ENCODE peak calls at places on chromosomes 2 and 18, in six cellular contexts. T is NB4, F is HepG2, L is K562, Q is GM12878, Y is endothelial cell of umbilical vein. S is an unnamed sample.

GRCh38 chr2:9440058-9440727 is 16.7 kb downstream of the CPSF3 start:
- DNase-seq in T (no peak), F (no peak), L (no peak), Q (no peak), Y (no peak), S (no peak)

GRCh38 chr2:213723707-213724106 is 439.4 kb downstream of the SPAG16 start:
- DNase-seq in T (peak; percentile 5), F (no peak), L (no peak), Q (no peak), Y (no peak), S (no peak)

GRCh38 chr2:145654746-145655145 is 1134.8 kb upstream of the ZEB2 start:
- DNase-seq in T (no peak), F (no peak), L (no peak), Q (no peak), Y (no peak), S (no peak)

GRCh38 chr2:137729305-137729704 is 235.0 kb upstream of the HNMT start:
- DNase-seq in T (no peak), F (no peak), L (no peak), Q (no peak), Y (no peak), S (no peak)

GRCh38 chr2:112048887-112049286 is 6.2 kb upstream of the TMEM87B start:
- DNase-seq in T (peak; percentile 78), F (peak; percentile 71), L (peak; percentile 45), Q (no peak), Y (peak; percentile 84), S (peak; percentile 65)

GRCh38 chr2:145190031-145190703 is 670.2 kb upstream of the ZEB2 start:
- DNase-seq in T (peak; percentile 31), F (no peak), L (no peak), Q (no peak), Y (peak; percentile 31), S (no peak)

GRCh38 chr2:170324640-170325046 is 146.7 kb downstream of the MYO3B start:
- DNase-seq in T (peak; percentile 63), F (peak; percentile 51), L (peak; percentile 70), Q (no peak), Y (peak; percentile 40), S (peak; percentile 9)

GRCh38 chr2:236250286-236250685 is 13.9 kb downstream of the ASB18 start:
- DNase-seq in T (no peak), F (peak; percentile 21), L (no peak), Q (no peak), Y (no peak), S (no peak)

GRCh38 chr2:71466301-71467179 is 13.2 kb downstream of the DYSF start:
- DNase-seq in T (peak; percentile 47), F (no peak), L (no peak), Q (no peak), Y (peak; percentile 52), S (peak; percentile 46)

GRCh38 chr2:95025406-95026319 is at the start of gene MAL:
- DNase-seq in T (no peak), F (no peak), L (no peak), Q (no peak), Y (no peak), S (peak; percentile 41)

GRCh38 chr18:24628360-24628759 is 167.9 kb downstream of the HRH4 start:
- DNase-seq in T (no peak), F (no peak), L (no peak), Q (no peak), Y (no peak), S (no peak)

GRCh38 chr2:78304678-78305077 is 720.8 kb upstream of the REG3G start:
- DNase-seq in T (no peak), F (peak; percentile 9), L (no peak), Q (no peak), Y (no peak), S (no peak)

GRCh38 chr18:55346961-55347740 is 240.8 kb downstream of the TCF4 start:
- DNase-seq in T (no peak), F (no peak), L (no peak), Q (no peak), Y (no peak), S (no peak)

GRCh38 chr2:33344230-33344629 is 132.2 kb upstream of the RASGRP3 start:
- DNase-seq in T (no peak), F (no peak), L (no peak), Q (no peak), Y (no peak), S (no peak)

GRCh38 chr2:227301523-227301922 is 23.5 kb upstream of the MFF start:
- DNase-seq in T (no peak), F (no peak), L (no peak), Q (no peak), Y (no peak), S (no peak)

GRCh38 chr2:219625179-219625578 is 2.3 kb upstream of the SLC4A3 start:
- DNase-seq in T (no peak), F (no peak), L (no peak), Q (no peak), Y (no peak), S (no peak)

GRCh38 chr18:58507881-58508280 is 121.0 kb downstream of the ALPK2 start:
- DNase-seq in T (no peak), F (no peak), L (no peak), Q (no peak), Y (no peak), S (no peak)

GRCh38 chr18:12943200-12943599 is 4.6 kb upstream of the SEH1L start:
- DNase-seq in T (no peak), F (no peak), L (no peak), Q (no peak), Y (no peak), S (no peak)

GRCh38 chr2:86825728-86826386 is 35.1 kb upstream of the CD8A start:
- DNase-seq in T (no peak), F (no peak), L (no peak), Q (no peak), Y (no peak), S (no peak)

GRCh38 chr2:242002944-242003343 is 133.4 kb downstream of the RTP5 start:
- DNase-seq in T (no peak), F (no peak), L (no peak), Q (no peak), Y (no peak), S (no peak)

GRCh38 chr18:8424917-8425725 is 184.1 kb upstream of the RAB12 start:
- DNase-seq in T (peak; percentile 6), F (peak; percentile 13), L (no peak), Q (no peak), Y (no peak), S (no peak)
- TF ChIP-seq MYC in T (no peak), F (no peak), L (no peak), Q (no peak), Y (no peak), S (no peak)

GRCh38 chr2:127174176-127174575 is 45.9 kb downstream of the CYP27C1 start:
- DNase-seq in T (peak; percentile 60), F (no peak), L (peak; percentile 57), Q (no peak), Y (no peak), S (peak; percentile 55)

GRCh38 chr2:127174977-127175376 is 45.1 kb downstream of the CYP27C1 start:
- DNase-seq in T (no peak), F (no peak), L (no peak), Q (no peak), Y (no peak), S (no peak)

GRCh38 chr2:127176371-127177311 is 43.5 kb downstream of the CYP27C1 start:
- DNase-seq in T (no peak), F (no peak), L (no peak), Q (no peak), Y (no peak), S (no peak)

GRCh38 chr2:127175406-127175805 is 44.7 kb downstream of the CYP27C1 start:
- DNase-seq in T (no peak), F (no peak), L (no peak), Q (no peak), Y (no peak), S (no peak)

DNA sequence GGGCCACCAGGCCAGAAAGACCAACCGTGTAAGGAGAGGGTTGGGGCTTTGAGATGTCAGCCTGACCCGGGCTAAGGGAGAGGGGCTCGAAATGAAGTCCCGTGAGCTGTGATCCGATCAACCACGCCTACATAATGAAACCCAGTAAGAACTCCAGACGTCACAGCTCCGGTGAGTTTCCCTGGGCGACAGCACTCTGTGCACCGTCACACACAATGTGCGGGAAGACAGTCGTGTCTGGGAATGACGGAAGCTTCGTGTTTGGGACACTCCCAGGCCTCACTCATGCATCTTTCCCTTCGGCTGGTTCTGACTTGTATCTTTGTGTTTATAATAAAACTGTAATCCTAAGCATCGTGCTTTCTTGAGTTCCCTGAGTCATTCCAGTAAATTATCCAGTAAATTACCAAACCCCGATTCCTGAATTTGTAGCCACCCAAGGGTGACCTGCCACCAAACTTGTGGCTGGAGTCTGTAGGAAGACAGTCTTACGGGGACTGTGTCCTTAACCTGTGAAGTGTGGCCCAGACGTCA is 44.2 kb downstream of the CYP27C1 start:
- DNase-seq in T (no peak), F (no peak), L (no peak), Q (no peak), Y (no peak), S (no peak)
- TF ChIP-seq MYC in T (no peak), F (no peak), L (no peak), Q (no peak), Y (no peak), S (no peak)

GRCh38 chr2:25362049-25362563 is 20.4 kb upstream of the DNMT3A start:
- DNase-seq in T (peak; percentile 94), F (peak; percentile 93), L (peak; percentile 97), Q (peak; percentile 88), Y (peak; percentile 93), S (peak; percentile 94)

GRCh38 chr2:25365241-25365640 is 23.5 kb upstream of the DNMT3A start:
- DNase-seq in T (no peak), F (no peak), L (no peak), Q (no peak), Y (no peak), S (no peak)

GRCh38 chr2:25361261-25362048 is 19.7 kb upstream of the DNMT3A start:
- DNase-seq in T (no peak), F (no peak), L (no peak), Q (no peak), Y (no peak), S (no peak)

GRCh38 chr2:25363733-25364132 is 22.0 kb upstream of the DNMT3A start:
- DNase-seq in T (no peak), F (no peak), L (no peak), Q (no peak), Y (no peak), S (no peak)

GRCh38 chr2:25362564-25363145 is 20.9 kb upstream of the DNMT3A start:
- DNase-seq in T (peak; percentile 79), F (no peak), L (no peak), Q (peak; percentile 80), Y (no peak), S (no peak)
- TF ChIP-seq MYC in T (no peak), F (no peak), L (no peak), Q (no peak), Y (no peak), S (no peak)

DNA sequence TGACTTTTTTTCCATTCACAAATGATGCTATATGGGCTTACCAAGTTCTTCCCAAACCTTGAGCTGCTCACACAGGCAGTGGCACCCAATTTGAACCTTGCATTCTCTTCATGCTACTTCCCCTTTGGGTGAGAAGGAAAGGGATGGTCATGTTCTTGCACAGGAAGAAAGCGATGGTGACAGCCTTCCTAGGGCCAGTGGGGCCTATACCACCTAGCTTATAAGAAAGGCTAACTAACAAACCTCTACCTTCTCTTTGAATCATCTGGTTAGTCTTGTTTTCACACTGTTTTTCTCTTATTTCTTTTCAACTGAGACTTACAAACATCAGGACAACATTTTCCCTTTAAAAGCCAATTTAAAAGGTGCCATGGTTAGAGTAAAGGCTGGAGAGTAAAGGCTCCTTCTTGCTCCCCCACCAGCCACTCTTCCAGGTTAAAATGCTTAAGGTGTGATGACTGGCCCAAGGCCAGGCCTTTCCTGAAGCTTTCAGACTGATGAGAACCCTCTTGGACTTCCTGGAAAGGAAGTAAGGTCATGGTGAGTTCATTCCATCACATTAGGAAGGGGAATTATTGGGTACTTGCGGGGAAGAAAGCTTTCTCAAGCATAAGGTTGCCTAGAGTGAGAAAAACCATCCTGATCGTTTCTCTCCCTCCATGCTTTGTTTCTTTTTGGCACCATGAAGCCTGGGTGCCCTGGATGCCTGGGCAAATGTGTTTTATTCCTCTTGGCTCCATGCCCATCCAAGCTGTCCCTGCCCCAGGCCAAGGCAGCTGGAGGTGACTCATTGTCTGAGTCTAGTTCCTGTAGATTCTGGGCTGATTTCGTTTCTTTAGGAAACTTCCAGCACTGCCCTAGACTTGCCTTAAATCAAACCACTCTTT is 41.4 kb upstream of the ITGB6 start:
- DNase-seq in T (no peak), F (no peak), L (no peak), Q (no peak), Y (peak; percentile 95), S (peak; percentile 88)
- TF ChIP-seq MYC in T (no peak), F (no peak), L (no peak), Q (no peak), Y (no peak), S (no peak)

S was measured in A549.